ENCODE peak calls at places on chromosomes 2 and 18, in six cellular contexts. Z is dorsolateral prefrontal cortex, P is astrocyte, T is ovary, E is heart right ventricle, Q is cardiac muscle cell. K is an unnamed sample.

GRCh38 chr18:9365406-9365805 is 30.8 kb downstream of the TWSG1 start:
- DNase-seq in Q (no peak), T (no peak), P (peak; percentile 36), Z (no peak), E (no peak), K (no peak)

GRCh38 chr2:75547345-75548035 is 13.2 kb downstream of the EVA1A start:
- DNase-seq in P (peak; percentile 96), T (no peak), E (no peak), Z (no peak), Q (peak; percentile 49), K (no peak)

GRCh38 chr18:10116574-10116973 is 202.8 kb downstream of the VAPA start:
- DNase-seq in Z (no peak), Q (peak; percentile 36), P (no peak), T (no peak), E (no peak), K (no peak)

GRCh38 chr2:163469561-163469962 is 266.2 kb downstream of the FIGN start:
- DNase-seq in Q (peak; percentile 9), Z (no peak), T (no peak), P (peak; percentile 55), E (no peak), K (peak; percentile 34)

GRCh38 chr18:76673281-76674005 is 148.9 kb upstream of the ZNF236 start:
- DNase-seq in Z (no peak), E (no peak), T (no peak), P (no peak), Q (no peak), K (no peak)

GRCh38 chr2:55052087-55053061 is 2.1 kb upstream of the RTN4 start:
- DNase-seq in Q (no peak), Z (no peak), P (peak; percentile 38), T (no peak), E (no peak), K (no peak)

GRCh38 chr2:55428258-55428657 is 8.6 kb upstream of the CCDC88A start:
- DNase-seq in E (no peak), P (no peak), Z (no peak), Q (no peak), T (no peak), K (no peak)

GRCh38 chr18:43314931-43315330 is 37.6 kb upstream of the SYT4 start:
- DNase-seq in T (no peak), P (peak; percentile 17), E (no peak), Q (peak; percentile 0), Z (no peak), K (no peak)

GRCh38 chr2:17303496-17303895 is 214.7 kb downstream of the RAD51AP2 start:
- DNase-seq in E (no peak), Q (no peak), Z (no peak), T (no peak), P (no peak), K (no peak)

GRCh38 chr2:109722026-109722425 is 72.1 kb upstream of the RGPD5 start:
- DNase-seq in Z (no peak), T (peak; percentile 11), P (no peak), Q (no peak), E (peak; percentile 13), K (no peak)

GRCh38 chr18:73462092-73462491 is 594.3 kb upstream of the NETO1 start:
- DNase-seq in Q (peak; percentile 57), E (peak; percentile 15), P (peak; percentile 83), Z (no peak), T (no peak), K (no peak)

GRCh38 chr2:68992341-68992740 is 17.9 kb downstream of the GKN1 start:
- DNase-seq in Q (no peak), E (no peak), Z (no peak), T (no peak), P (no peak), K (no peak)

GRCh38 chr2:120576509-120577474 is 158.9 kb upstream of the GLI2 start:
- DNase-seq in T (peak; percentile 49), P (no peak), Z (no peak), E (peak; percentile 68), Q (peak; percentile 69), K (no peak)

GRCh38 chr18:50393802-50394201 is 19.0 kb downstream of the SKA1 start:
- DNase-seq in Q (no peak), P (no peak), Z (no peak), E (no peak), T (no peak), K (no peak)

GRCh38 chr18:12766986-12767433 is 64.2 kb downstream of the PSMG2 start:
- DNase-seq in Q (no peak), P (no peak), T (no peak), Z (no peak), E (no peak), K (no peak)

GRCh38 chr2:230068658-230069080 is at the start of gene SLC16A14:
- DNase-seq in P (peak; percentile 53), Z (peak; percentile 43), E (peak; percentile 21), Q (peak; percentile 65), T (no peak), K (no peak)

GRCh38 chr2:225995788-225996476 is 596.4 kb downstream of the NYAP2 start:
- DNase-seq in T (no peak), Z (no peak), Q (peak; percentile 38), E (peak; percentile 24), P (peak; percentile 65), K (no peak)

GRCh38 chr2:170088776-170089175 is 89.2 kb upstream of the MYO3B start:
- DNase-seq in E (peak; percentile 30), Q (peak; percentile 48), P (no peak), T (no peak), Z (peak; percentile 11), K (no peak)

GRCh38 chr2:18362696-18363095 is 197.8 kb downstream of the RDH14 start:
- DNase-seq in P (peak; percentile 99), Q (peak; percentile 70), Z (no peak), T (no peak), E (no peak), K (no peak)

GRCh38 chr18:8849696-8850095 is 144.3 kb downstream of the MTCL1 start:
- DNase-seq in Z (no peak), P (peak; percentile 30), E (no peak), Q (no peak), T (no peak), K (peak; percentile 76)

GRCh38 chr18:45780568-45780967 is 44.9 kb upstream of the SIGLEC15 start:
- DNase-seq in Q (no peak), T (no peak), E (no peak), P (no peak), Z (no peak), K (no peak)

GRCh38 chr2:156340377-156340776 is 7.9 kb upstream of the NR4A2 start:
- DNase-seq in Z (no peak), Q (no peak), P (no peak), E (no peak), T (no peak), K (no peak)
- H3K4me3 ChIP-seq in Z (peak overlapping the region; percentile 88), Q (no peak overlapping the region), P (no peak overlapping the region), E (no peak overlapping the region), T (no peak overlapping the region), K (no peak overlapping the region)

GRCh38 chr2:71460056-71460455 is 6.7 kb downstream of the DYSF start:
- DNase-seq in T (no peak), Z (no peak), E (peak; percentile 0), P (no peak), Q (no peak), K (no peak)

GRCh38 chr2:71460595-71461303 is 7.4 kb downstream of the DYSF start:
- DNase-seq in T (no peak), E (no peak), P (no peak), Q (peak; percentile 50), Z (no peak), K (no peak)

GRCh38 chr2:71462641-71463341 is 9.4 kb downstream of the DYSF start:
- DNase-seq in P (no peak), Z (no peak), Q (no peak), T (no peak), E (no peak), K (no peak)

GRCh38 chr2:71462056-71462605 is 8.8 kb downstream of the DYSF start:
- DNase-seq in T (no peak), P (no peak), Z (no peak), Q (no peak), E (no peak), K (no peak)

DNA sequence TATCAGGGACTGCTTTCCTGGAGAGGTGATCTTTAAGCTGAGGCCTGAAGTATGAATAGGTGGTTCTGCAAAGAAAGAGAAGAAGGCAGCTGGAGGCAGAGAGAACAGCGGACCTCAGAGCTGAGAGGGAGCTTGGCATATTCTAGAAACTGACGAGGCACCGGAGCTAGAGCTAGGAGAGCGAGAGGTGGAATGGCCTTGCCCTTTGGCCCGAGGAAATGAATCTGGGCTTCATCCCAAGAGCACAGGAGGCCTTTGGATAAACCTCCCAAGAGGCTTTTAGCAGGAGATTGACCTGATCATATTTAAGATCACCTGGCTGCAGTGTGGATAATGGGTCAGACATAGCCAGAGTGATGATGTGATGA is 7.9 kb downstream of the DYSF start:
- DNase-seq in P (no peak), T (no peak), Q (no peak), E (no peak), Z (no peak), K (no peak)
- H3K27me3 ChIP-seq in P (peaks cover 13% of the 10 kb centered on the region), T (no peaks in the 10 kb centered on the region), Q (peaks cover 23% of the 10 kb centered on the region), E (no peaks in the 10 kb centered on the region), Z (peaks cover 2% of the 10 kb centered on the region), K (peaks cover 15% of the 10 kb centered on the region)

GRCh38 chr2:27823135-27823534 is 51.6 kb downstream of the MRPL33 start:
- DNase-seq in T (no peak), Z (no peak), E (no peak), P (no peak), Q (no peak), K (no peak)

GRCh38 chr2:27824401-27824800 is 52.9 kb downstream of the MRPL33 start:
- DNase-seq in T (no peak), P (no peak), Z (no peak), Q (no peak), E (no peak), K (no peak)

GRCh38 chr2:27822049-27822448 is 50.5 kb downstream of the MRPL33 start:
- DNase-seq in Q (no peak), P (no peak), T (no peak), Z (no peak), E (no peak), K (no peak)

GRCh38 chr2:27828305-27828704 is 56.8 kb downstream of the MRPL33 start:
- DNase-seq in E (no peak), P (no peak), Z (no peak), T (no peak), Q (no peak), K (no peak)

GRCh38 chr2:27823564-27823963 is 52.0 kb downstream of the MRPL33 start:
- DNase-seq in E (peak; percentile 12), T (no peak), Z (no peak), Q (no peak), P (no peak), K (no peak)
- TF ChIP-seq CTCF in E (peak; percentile 50), T (no peak), Z (no peak), Q (no peak), P (no peak), K (no peak)

GRCh38 chr18:58867281-58867961 is 2.7 kb downstream of the ZNF532 start:
- DNase-seq in Q (no peak), E (no peak), T (no peak), P (peak; percentile 70), Z (peak; percentile 44), K (no peak)

GRCh38 chr18:58868440-58868839 is 3.8 kb downstream of the ZNF532 start:
- DNase-seq in T (no peak), Q (no peak), Z (no peak), E (no peak), P (no peak), K (no peak)

GRCh38 chr18:58865714-58866113 is 1.0 kb downstream of the ZNF532 start:
- DNase-seq in P (no peak), Q (no peak), E (no peak), Z (no peak), T (no peak), K (no peak)

GRCh38 chr18:58865009-58865345 is 300 bp downstream of the ZNF532 start:
- DNase-seq in Z (no peak), P (no peak), E (no peak), Q (no peak), T (no peak), K (no peak)

GRCh38 chr18:58866261-58867232 is 1.9 kb downstream of the ZNF532 start:
- DNase-seq in T (no peak), E (no peak), Q (no peak), Z (no peak), P (no peak), K (no peak)
- H3K4me3 ChIP-seq in T (no peak overlapping the region), E (no peak overlapping the region), Q (peak overlapping the region; percentile 26), Z (peak overlapping the region; percentile 70), P (peak overlapping the region; percentile 34), K (no peak overlapping the region)

K was measured in kidney epithelial cell.